ENCODE peak calls at places on chromosomes 11 and 22, in eight cellular contexts. H is IMR-90, D is transverse colon, I is neural progenitor cell, W is cardiac muscle cell, V is activated B cell treated with CpG ODN at 0.5 μM for 24 hours, L is prostate gland, O is mucosa of descending colon. T is an unnamed sample.

GRCh38 chr11:75557649-75558494 is 4.2 kb upstream of the SERPINH1 start:
- DNase-seq in H (peak; percentile 95), D (peak; percentile 41), I (no peak), W (no peak), V (no peak), L (peak; percentile 48), O (no peak), T (no peak)

GRCh38 chr11:47466701-47467250 is 17.8 kb upstream of the RAPSN start:
- DNase-seq in H (no peak), D (peak; percentile 46), I (peak; percentile 41), W (no peak), V (no peak), L (no peak), O (peak; percentile 55), T (no peak)

GRCh38 chr11:119699227-119699626 is 29.8 kb downstream of the NECTIN1 start:
- DNase-seq in H (no peak), D (peak; percentile 85), I (no peak), W (no peak), V (no peak), L (peak; percentile 76), O (peak; percentile 87), T (no peak)

GRCh38 chr22:46574993-46575914 is 37.8 kb upstream of the CELSR1 start:
- DNase-seq in H (no peak), D (peak; percentile 71), I (peak; percentile 30), W (peak; percentile 43), V (no peak), L (no peak), O (peak; percentile 70), T (no peak)

GRCh38 chr11:125345706-125346561 is 150.1 kb downstream of the FEZ1 start:
- DNase-seq in H (peak; percentile 67), D (peak; percentile 66), I (peak; percentile 89), W (peak; percentile 77), V (no peak), L (peak; percentile 62), O (peak; percentile 69), T (peak; percentile 45)

GRCh38 chr11:108853151-108853550 is 188.3 kb downstream of the DDX10 start:
- DNase-seq in H (no peak), D (no peak), I (no peak), W (no peak), V (no peak), L (no peak), O (no peak), T (no peak)

GRCh38 chr11:118834428-118835028 is 43.6 kb upstream of the DDX6 start:
- DNase-seq in H (peak; percentile 23), D (no peak), I (no peak), W (no peak), V (no peak), L (no peak), O (no peak), T (no peak)

GRCh38 chr11:126654886-126655806 is 299.7 kb downstream of the ST3GAL4 start:
- DNase-seq in H (no peak), D (no peak), I (no peak), W (no peak), V (no peak), L (no peak), O (no peak), T (no peak)

GRCh38 chr11:65434667-65435179 is 12.1 kb downstream of the NEAT1 start:
- DNase-seq in H (peak; percentile 38), D (peak; percentile 7), I (no peak), W (no peak), V (no peak), L (no peak), O (no peak), T (no peak)
- TF ChIP-seq CTCF in H (no peak), D (no peak), I (no peak), W (no peak), V (no peak), L (no peak), O (no peak), T (no peak)

DNA sequence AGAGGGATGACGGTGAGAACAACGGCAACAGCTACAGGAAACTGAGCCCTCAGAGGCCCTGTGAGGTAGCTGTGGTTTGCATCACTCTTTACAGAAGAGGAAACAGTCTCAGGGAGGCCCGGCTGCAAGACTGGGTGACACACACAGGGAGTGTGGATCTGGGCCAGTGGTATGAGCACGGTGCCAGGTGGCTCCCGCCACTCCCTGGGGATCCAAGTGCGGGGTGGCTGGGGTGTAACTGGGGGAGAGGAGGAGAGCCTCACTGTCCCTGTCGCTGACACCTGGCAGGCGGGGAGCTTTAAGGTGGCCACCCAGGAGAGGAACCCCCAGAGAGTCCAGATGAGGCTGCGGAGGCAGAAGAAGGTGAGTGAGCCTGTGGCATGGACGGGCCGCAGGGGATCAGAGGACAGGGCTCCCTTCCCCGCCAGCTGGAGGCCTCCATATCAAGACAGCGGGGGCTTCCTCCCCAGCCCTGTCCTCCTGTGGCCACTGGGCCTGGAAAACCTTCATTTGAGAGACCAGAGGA is 5.6 kb downstream of the RGL4 start:
- DNase-seq in H (peak; percentile 56), D (peak; percentile 52), I (no peak), W (no peak), V (peak; percentile 52), L (no peak), O (no peak), T (no peak)
- TF ChIP-seq CTCF in H (no peak), D (no peak), I (no peak), W (no peak), V (no peak), L (no peak), O (no peak), T (no peak)

GRCh38 chr22:29072979-29073617 is at the start of gene KREMEN1:
- DNase-seq in H (no peak), D (peak; percentile 26), I (peak; percentile 34), W (no peak), V (no peak), L (no peak), O (peak; percentile 66), T (no peak)
- TF ChIP-seq CTCF in H (no peak), D (no peak), I (no peak), W (no peak), V (no peak), L (no peak), O (no peak), T (no peak)

GRCh38 chr22:30181459-30182353 is 64.9 kb downstream of the LIF start:
- DNase-seq in H (no peak), D (no peak), I (no peak), W (no peak), V (no peak), L (no peak), O (no peak), T (no peak)

GRCh38 chr22:30183861-30184278 is 62.7 kb downstream of the LIF start:
- DNase-seq in H (peak; percentile 71), D (no peak), I (no peak), W (no peak), V (no peak), L (no peak), O (no peak), T (no peak)

GRCh38 chr22:30183271-30183670 is 63.3 kb downstream of the LIF start:
- DNase-seq in H (no peak), D (no peak), I (no peak), W (no peak), V (no peak), L (no peak), O (no peak), T (no peak)

GRCh38 chr22:30182833-30183232 is 63.7 kb downstream of the LIF start:
- DNase-seq in H (peak; percentile 82), D (no peak), I (no peak), W (no peak), V (no peak), L (no peak), O (no peak), T (no peak)

DNA sequence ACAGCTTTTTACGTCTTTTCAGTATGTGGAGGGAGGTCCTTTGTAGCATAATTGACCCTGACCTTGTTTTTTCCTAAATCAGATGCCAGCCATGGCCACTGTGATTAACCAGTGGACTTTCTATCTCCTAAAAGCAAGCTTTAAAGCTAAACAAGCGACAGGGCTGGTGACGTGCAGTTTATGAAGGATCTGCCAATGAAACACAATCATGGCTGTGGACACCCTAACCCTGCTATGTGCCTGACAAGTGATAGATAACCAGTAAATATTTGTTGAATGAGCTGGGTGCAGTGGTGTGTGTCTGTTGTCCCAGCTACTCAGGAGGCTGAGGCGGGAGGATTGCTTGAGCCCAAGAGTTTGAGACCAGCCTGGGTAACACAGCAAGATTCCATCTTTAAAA is 64.2 kb downstream of the LIF start:
- DNase-seq in H (peak; percentile 52), D (no peak), I (no peak), W (no peak), V (no peak), L (no peak), O (no peak), T (no peak)
- TF ChIP-seq CTCF in H (no peak), D (no peak), I (no peak), W (no peak), V (no peak), L (no peak), O (no peak), T (no peak)

GRCh38 chr22:20116951-20117645 is at the start of gene TRMT2A:
- DNase-seq in H (peak; percentile 98), D (peak; percentile 98), I (peak; percentile 99), W (peak; percentile 99), V (peak; percentile 97), L (peak; percentile 97), O (peak; percentile 99), T (peak; percentile 97)
- TF ChIP-seq CTCF in H (peak; percentile 38), D (peak; percentile 38), I (peak; percentile 45), W (peak; percentile 13), V (no peak), L (peak; percentile 34), O (no peak), T (peak; percentile 14)

GRCh38 chr22:20180640-20181039 is 29.8 kb upstream of the CCDC188 start:
- DNase-seq in H (no peak), D (no peak), I (no peak), W (no peak), V (no peak), L (no peak), O (no peak), T (no peak)

GRCh38 chr22:20178922-20179227 is 28.0 kb upstream of the CCDC188 start:
- DNase-seq in H (no peak), D (no peak), I (no peak), W (no peak), V (no peak), L (no peak), O (no peak), T (no peak)

GRCh38 chr22:20179455-20180244 is 28.8 kb upstream of the CCDC188 start:
- DNase-seq in H (no peak), D (no peak), I (no peak), W (no peak), V (no peak), L (no peak), O (no peak), T (no peak)

GRCh38 chr22:20181194-20181931 is 30.5 kb upstream of the CCDC188 start:
- DNase-seq in H (no peak), D (no peak), I (no peak), W (no peak), V (no peak), L (no peak), O (no peak), T (no peak)

DNA sequence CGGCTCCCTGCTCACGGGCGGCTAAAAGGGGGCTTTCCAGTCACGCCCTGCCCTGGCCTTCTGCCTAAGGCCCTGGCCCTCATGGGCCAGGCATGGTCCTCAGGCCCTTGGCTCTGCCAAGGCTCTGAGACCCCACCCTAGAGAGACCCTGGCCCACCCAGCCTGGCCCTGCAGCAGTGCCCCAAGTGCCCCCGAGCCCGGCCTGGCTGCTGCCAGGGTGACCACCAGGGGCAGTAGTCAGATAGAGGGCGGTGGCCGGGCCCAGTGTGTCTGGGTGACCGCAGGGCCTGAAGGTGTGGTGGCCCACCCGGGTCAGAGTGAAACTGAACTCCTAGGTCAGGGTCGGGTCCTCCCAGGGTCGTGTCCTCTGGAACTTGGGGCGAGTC is 29.4 kb upstream of the CCDC188 start:
- DNase-seq in H (no peak), D (no peak), I (peak; percentile 49), W (no peak), V (no peak), L (no peak), O (no peak), T (no peak)
- TF ChIP-seq CTCF in H (peak; percentile 15), D (no peak), I (peak; percentile 57), W (peak; percentile 29), V (no peak), L (no peak), O (no peak), T (peak; percentile 55)

T was measured in progenitor cell of endocrine pancreas.